ENCODE peak calls at places on chromosome 6, in eight cellular contexts. X is activated naive CD8-positive, alpha-beta T cell treated with anti-CD3 and anti-CD28 coated beads, Interleukin-2, amount 50 U/mL, for 24 hours; Z is Right ventricle myocardium superior; V is Panc1; H is activated T-cell treated with anti-CD3 and anti-CD28 coated beads, Interleukin-2, amount 50 U/mL, for 72 hours; D is left cardiac atrium; F is natural killer cell; U is activated CD8-positive, alpha-beta T cell treated with anti-CD3 and anti-CD28 coated beads, Interleukin-2, amount 10 ng/mL, durations not matched to agents 7 days and 5 days. Y is an unnamed sample.

GRCh38 chr6:107822154-107823046 is 1.7 kb downstream of the SCML4 start:
- ATAC-seq in D (no peak), Z (no peak), U (peak; percentile 25), X (no peak), F (peak; percentile 9), H (peak; percentile 13), V (no peak), Y (no peak)

GRCh38 chr6:53795254-53795701 is 473 bp downstream of the LRRC1 start:
- ATAC-seq in V (peak; percentile 54), H (peak; percentile 27), D (peak; percentile 35), Z (peak; percentile 34), F (no peak), U (no peak), X (peak; percentile 17), Y (peak; percentile 34)

GRCh38 chr6:25193865-25194679 is 85.1 kb upstream of the CARMIL1 start:
- ATAC-seq in U (no peak), Z (peak; percentile 42), X (no peak), V (no peak), H (no peak), F (no peak), D (peak; percentile 26), Y (peak; percentile 17)

GRCh38 chr6:167744681-167745659 is 81.7 kb upstream of the AFDN start:
- ATAC-seq in X (no peak), Z (peak; percentile 18), F (no peak), D (peak; percentile 38), V (peak; percentile 13), H (no peak), U (no peak), Y (peak; percentile 23)

GRCh38 chr6:39867592-39867991 is 66.7 kb downstream of the MOCS1 start:
- ATAC-seq in U (no peak), Z (no peak), F (no peak), X (no peak), V (no peak), D (no peak), H (no peak), Y (no peak)

GRCh38 chr6:149114167-149114566 is 203.3 kb upstream of the TAB2 start:
- ATAC-seq in X (no peak), F (no peak), U (no peak), Z (peak; percentile 87), D (peak; percentile 75), V (no peak), H (no peak), Y (no peak)

GRCh38 chr6:5782783-5783567 is 223.8 kb downstream of the NRN1 start:
- ATAC-seq in U (no peak), V (no peak), D (peak; percentile 91), Z (peak; percentile 97), F (no peak), X (no peak), H (no peak), Y (no peak)

GRCh38 chr6:90411292-90411781 is 114.7 kb upstream of the BACH2 start:
- ATAC-seq in V (peak; percentile 67), Z (no peak), U (peak; percentile 34), D (no peak), H (peak; percentile 88), X (peak; percentile 82), F (peak; percentile 13), Y (no peak)